ENCODE peak calls at places on chromosome 12, in eight cellular contexts. One of them, this sample, is unnamed.

GRCh38 chr12:5789469-5789968 is 155.5 kb downstream of the ANO2 start:
- DNase-seq in ACHN: no peak
- DNase-seq in endothelial cell of umbilical vein: no peak
- DNase-seq in cardiac muscle cell: peak; percentile 54
- DNase-seq in H54: no peak
- DNase-seq in NCI-H524: peak; percentile 53
- DNase-seq in stimulated activated CD4-positive, alpha-beta T cell treated with anti-CD3 and anti-CD28 coated beads, Interleukin-1b, Interleukin-23, amount 100 ng/mL, for 24 hours: no peak
- DNase-seq in C1 segment of cervical spinal cord: no peak
- DNase-seq in this sample: no peak

GRCh38 chr12:91729543-91729942 is 416.1 kb downstream of the BTG1 start:
- DNase-seq in NCI-H524: no peak
- DNase-seq in endothelial cell of umbilical vein: no peak
- DNase-seq in C1 segment of cervical spinal cord: no peak
- DNase-seq in ACHN: no peak
- DNase-seq in stimulated activated CD4-positive, alpha-beta T cell treated with anti-CD3 and anti-CD28 coated beads, Interleukin-1b, Interleukin-23, amount 100 ng/mL, for 24 hours: no peak
- DNase-seq in cardiac muscle cell: no peak
- DNase-seq in H54: no peak
- DNase-seq in this sample: no peak

GRCh38 chr12:132170094-132170636 is 25.9 kb downstream of the NOC4L start:
- DNase-seq in NCI-H524: no peak
- DNase-seq in stimulated activated CD4-positive, alpha-beta T cell treated with anti-CD3 and anti-CD28 coated beads, Interleukin-1b, Interleukin-23, amount 100 ng/mL, for 24 hours: no peak
- DNase-seq in endothelial cell of umbilical vein: peak; percentile 47
- DNase-seq in C1 segment of cervical spinal cord: no peak
- DNase-seq in H54: peak; percentile 54
- DNase-seq in ACHN: no peak
- DNase-seq in cardiac muscle cell: no peak
- DNase-seq in this sample: no peak

GRCh38 chr12:101813117-101813516 is 17.6 kb downstream of the GNPTAB start:
- DNase-seq in endothelial cell of umbilical vein: no peak
- DNase-seq in C1 segment of cervical spinal cord: no peak
- DNase-seq in stimulated activated CD4-positive, alpha-beta T cell treated with anti-CD3 and anti-CD28 coated beads, Interleukin-1b, Interleukin-23, amount 100 ng/mL, for 24 hours: no peak
- DNase-seq in H54: no peak
- DNase-seq in cardiac muscle cell: no peak
- DNase-seq in NCI-H524: peak; percentile 50
- DNase-seq in ACHN: no peak
- DNase-seq in this sample: no peak

GRCh38 chr12:71371132-71371531 is 68.5 kb upstream of the LGR5 start:
- DNase-seq in ACHN: peak; percentile 37
- DNase-seq in cardiac muscle cell: no peak
- DNase-seq in H54: no peak
- DNase-seq in NCI-H524: peak; percentile 33
- DNase-seq in endothelial cell of umbilical vein: no peak
- DNase-seq in stimulated activated CD4-positive, alpha-beta T cell treated with anti-CD3 and anti-CD28 coated beads, Interleukin-1b, Interleukin-23, amount 100 ng/mL, for 24 hours: no peak
- DNase-seq in C1 segment of cervical spinal cord: no peak
- DNase-seq in this sample: no peak

GRCh38 chr12:77591959-77592358 is 238.7 kb upstream of the NAV3 start:
- DNase-seq in C1 segment of cervical spinal cord: peak; percentile 71
- DNase-seq in stimulated activated CD4-positive, alpha-beta T cell treated with anti-CD3 and anti-CD28 coated beads, Interleukin-1b, Interleukin-23, amount 100 ng/mL, for 24 hours: no peak
- DNase-seq in ACHN: no peak
- DNase-seq in NCI-H524: peak; percentile 91
- DNase-seq in endothelial cell of umbilical vein: no peak
- DNase-seq in cardiac muscle cell: peak; percentile 74
- DNase-seq in H54: no peak
- DNase-seq in this sample: no peak

GRCh38 chr12:125470838-125471775 is 405.9 kb downstream of the AACS start:
- DNase-seq in C1 segment of cervical spinal cord: no peak
- DNase-seq in ACHN: no peak
- DNase-seq in endothelial cell of umbilical vein: no peak
- DNase-seq in NCI-H524: no peak
- DNase-seq in cardiac muscle cell: no peak
- DNase-seq in H54: no peak
- DNase-seq in stimulated activated CD4-positive, alpha-beta T cell treated with anti-CD3 and anti-CD28 coated beads, Interleukin-1b, Interleukin-23, amount 100 ng/mL, for 24 hours: no peak
- DNase-seq in this sample: no peak

GRCh38 chr12:58321414-58321813 is 380.0 kb downstream of the ATP23 start:
- DNase-seq in C1 segment of cervical spinal cord: no peak
- DNase-seq in NCI-H524: no peak
- DNase-seq in stimulated activated CD4-positive, alpha-beta T cell treated with anti-CD3 and anti-CD28 coated beads, Interleukin-1b, Interleukin-23, amount 100 ng/mL, for 24 hours: no peak
- DNase-seq in ACHN: no peak
- DNase-seq in H54: no peak
- DNase-seq in cardiac muscle cell: no peak
- DNase-seq in endothelial cell of umbilical vein: no peak
- DNase-seq in this sample: no peak

GRCh38 chr12:46933947-46934346 is 108.2 kb upstream of the SLC38A4 start:
- DNase-seq in H54: no peak
- DNase-seq in ACHN: peak; percentile 50
- DNase-seq in NCI-H524: peak; percentile 47
- DNase-seq in cardiac muscle cell: peak; percentile 40
- DNase-seq in stimulated activated CD4-positive, alpha-beta T cell treated with anti-CD3 and anti-CD28 coated beads, Interleukin-1b, Interleukin-23, amount 100 ng/mL, for 24 hours: no peak
- DNase-seq in endothelial cell of umbilical vein: peak; percentile 71
- DNase-seq in C1 segment of cervical spinal cord: no peak
- DNase-seq in this sample: no peak

GRCh38 chr12:80580254-80580653 is 127.2 kb upstream of the MYF6 start:
- DNase-seq in C1 segment of cervical spinal cord: no peak
- DNase-seq in H54: peak; percentile 14
- DNase-seq in cardiac muscle cell: no peak
- DNase-seq in endothelial cell of umbilical vein: no peak
- DNase-seq in NCI-H524: no peak
- DNase-seq in stimulated activated CD4-positive, alpha-beta T cell treated with anti-CD3 and anti-CD28 coated beads, Interleukin-1b, Interleukin-23, amount 100 ng/mL, for 24 hours: no peak
- DNase-seq in ACHN: peak; percentile 42
- DNase-seq in this sample: no peak

GRCh38 chr12:10368206-10369171 is 21.4 kb downstream of the KLRK1 start:
- DNase-seq in endothelial cell of umbilical vein: no peak
- DNase-seq in NCI-H524: no peak
- DNase-seq in H54: no peak
- DNase-seq in stimulated activated CD4-positive, alpha-beta T cell treated with anti-CD3 and anti-CD28 coated beads, Interleukin-1b, Interleukin-23, amount 100 ng/mL, for 24 hours: no peak
- DNase-seq in C1 segment of cervical spinal cord: no peak
- DNase-seq in cardiac muscle cell: no peak
- DNase-seq in ACHN: no peak
- DNase-seq in this sample: no peak